ENCODE peak calls at places on chromosomes 4 and X, in seven cellular contexts. One of them, this sample, is unnamed.

GRCh38 chr4:169275180-169275579 is 4.4 kb upstream of the SH3RF1 start:
- DNase-seq in iris pigment epithelial cell: no peak
- DNase-seq in mucosa of gallbladder: no peak
- DNase-seq in T-helper 9 cell: no peak
- DNase-seq in heart left ventricle: no peak
- DNase-seq in frontal cortex: no peak
- DNase-seq in activated T-cell treated with anti-CD3 and anti-CD28 coated beads, Interleukin-2, amount 50 U/mL, for 1 hour: no peak
- DNase-seq in this sample: no peak

GRCh38 chrX:119518371-119518770 is 46.8 kb downstream of the STEEP1 start:
- DNase-seq in activated T-cell treated with anti-CD3 and anti-CD28 coated beads, Interleukin-2, amount 50 U/mL, for 1 hour: no peak
- DNase-seq in frontal cortex: no peak
- DNase-seq in mucosa of gallbladder: no peak
- DNase-seq in iris pigment epithelial cell: no peak
- DNase-seq in heart left ventricle: no peak
- DNase-seq in T-helper 9 cell: no peak
- DNase-seq in this sample: no peak

GRCh38 chrX:74531081-74531480 is 83.3 kb downstream of the RLIM start:
- DNase-seq in mucosa of gallbladder: no peak
- DNase-seq in iris pigment epithelial cell: no peak
- DNase-seq in heart left ventricle: no peak
- DNase-seq in T-helper 9 cell: no peak
- DNase-seq in frontal cortex: no peak
- DNase-seq in activated T-cell treated with anti-CD3 and anti-CD28 coated beads, Interleukin-2, amount 50 U/mL, for 1 hour: no peak
- DNase-seq in this sample: no peak

GRCh38 chr4:159552979-159553768 is 450.3 kb downstream of the RAPGEF2 start:
- DNase-seq in activated T-cell treated with anti-CD3 and anti-CD28 coated beads, Interleukin-2, amount 50 U/mL, for 1 hour: no peak
- DNase-seq in iris pigment epithelial cell: no peak
- DNase-seq in T-helper 9 cell: no peak
- DNase-seq in frontal cortex: no peak
- DNase-seq in heart left ventricle: no peak
- DNase-seq in mucosa of gallbladder: no peak
- DNase-seq in this sample: no peak

GRCh38 chr4:30399476-30399875 is 320.7 kb upstream of the PCDH7 start:
- DNase-seq in activated T-cell treated with anti-CD3 and anti-CD28 coated beads, Interleukin-2, amount 50 U/mL, for 1 hour: no peak
- DNase-seq in mucosa of gallbladder: no peak
- DNase-seq in frontal cortex: no peak
- DNase-seq in T-helper 9 cell: no peak
- DNase-seq in iris pigment epithelial cell: no peak
- DNase-seq in heart left ventricle: no peak
- DNase-seq in this sample: no peak

GRCh38 chrX:118420462-118420861 is 74.6 kb downstream of the WDR44 start:
- DNase-seq in frontal cortex: no peak
- DNase-seq in activated T-cell treated with anti-CD3 and anti-CD28 coated beads, Interleukin-2, amount 50 U/mL, for 1 hour: no peak
- DNase-seq in mucosa of gallbladder: no peak
- DNase-seq in iris pigment epithelial cell: peak
- DNase-seq in T-helper 9 cell: no peak
- DNase-seq in heart left ventricle: no peak
- DNase-seq in this sample: peak

GRCh38 chrX:47184486-47184885 is 9.1 kb upstream of the UBA1 start:
- DNase-seq in frontal cortex: no peak
- DNase-seq in activated T-cell treated with anti-CD3 and anti-CD28 coated beads, Interleukin-2, amount 50 U/mL, for 1 hour: no peak
- DNase-seq in heart left ventricle: no peak
- DNase-seq in iris pigment epithelial cell: no peak
- DNase-seq in T-helper 9 cell: no peak
- DNase-seq in mucosa of gallbladder: no peak
- DNase-seq in this sample: no peak

GRCh38 chr4:56684320-56684719 is 3.2 kb upstream of the HOPX start:
- DNase-seq in iris pigment epithelial cell: peak
- DNase-seq in heart left ventricle: no peak
- DNase-seq in mucosa of gallbladder: no peak
- DNase-seq in activated T-cell treated with anti-CD3 and anti-CD28 coated beads, Interleukin-2, amount 50 U/mL, for 1 hour: no peak
- DNase-seq in frontal cortex: no peak
- DNase-seq in T-helper 9 cell: no peak
- DNase-seq in this sample: no peak

GRCh38 chr4:153110739-153111138 is 93.5 kb upstream of the TRIM2 start:
- DNase-seq in activated T-cell treated with anti-CD3 and anti-CD28 coated beads, Interleukin-2, amount 50 U/mL, for 1 hour: no peak
- DNase-seq in iris pigment epithelial cell: no peak
- DNase-seq in T-helper 9 cell: no peak
- DNase-seq in frontal cortex: no peak
- DNase-seq in mucosa of gallbladder: no peak
- DNase-seq in heart left ventricle: no peak
- DNase-seq in this sample: no peak

GRCh38 chrX:34562006-34562405 is 95.1 kb downstream of the TMEM47 start:
- DNase-seq in T-helper 9 cell: no peak
- DNase-seq in iris pigment epithelial cell: no peak
- DNase-seq in heart left ventricle: no peak
- DNase-seq in frontal cortex: no peak
- DNase-seq in activated T-cell treated with anti-CD3 and anti-CD28 coated beads, Interleukin-2, amount 50 U/mL, for 1 hour: no peak
- DNase-seq in mucosa of gallbladder: no peak
- DNase-seq in this sample: no peak